ENCODE peak calls at places on chromosome 2, in five cellular contexts. One of them, this sample, is unnamed.

GRCh38 chr2:7999683-8000476 is 682.0 kb upstream of the ID2 start:
- DNase-seq in foreskin fibroblast: peak; percentile 22
- DNase-seq in NCI-H460: no peak
- DNase-seq in central memory CD4-positive, alpha-beta T cell: no peak
- DNase-seq in cardiac muscle cell: no peak
- DNase-seq in this sample: no peak

GRCh38 chr2:46260305-46260704 is 36.9 kb upstream of the EPAS1 start:
- DNase-seq in foreskin fibroblast: peak; percentile 31
- DNase-seq in NCI-H460: no peak
- DNase-seq in central memory CD4-positive, alpha-beta T cell: no peak
- DNase-seq in cardiac muscle cell: no peak
- DNase-seq in this sample: no peak

GRCh38 chr2:9168851-9169250 is 37.8 kb upstream of the ASAP2 start:
- DNase-seq in foreskin fibroblast: no peak
- DNase-seq in NCI-H460: no peak
- DNase-seq in central memory CD4-positive, alpha-beta T cell: no peak
- DNase-seq in cardiac muscle cell: no peak
- DNase-seq in this sample: peak; percentile 89

GRCh38 chr2:214361116-214361515 is 49.7 kb upstream of the VWC2L start:
- DNase-seq in foreskin fibroblast: no peak
- DNase-seq in NCI-H460: no peak
- DNase-seq in central memory CD4-positive, alpha-beta T cell: no peak
- DNase-seq in cardiac muscle cell: no peak
- DNase-seq in this sample: no peak

GRCh38 chr2:176149484-176150337 is 1.6 kb upstream of the HOXD4 start:
- DNase-seq in foreskin fibroblast: no peak
- DNase-seq in NCI-H460: no peak
- DNase-seq in central memory CD4-positive, alpha-beta T cell: no peak
- DNase-seq in cardiac muscle cell: no peak
- DNase-seq in this sample: peak; percentile 57

GRCh38 chr2:172066394-172066863 is 18.9 kb upstream of the DLX1 start:
- DNase-seq in foreskin fibroblast: no peak
- DNase-seq in NCI-H460: no peak
- DNase-seq in central memory CD4-positive, alpha-beta T cell: no peak
- DNase-seq in cardiac muscle cell: no peak
- DNase-seq in this sample: no peak

GRCh38 chr2:47617028-47617427 is 165.9 kb upstream of the MSH6 start:
- DNase-seq in foreskin fibroblast: no peak
- DNase-seq in NCI-H460: no peak
- DNase-seq in central memory CD4-positive, alpha-beta T cell: no peak
- DNase-seq in cardiac muscle cell: no peak
- DNase-seq in this sample: no peak

GRCh38 chr2:232085826-232086425 is 124.4 kb downstream of the DIS3L2 start:
- DNase-seq in foreskin fibroblast: no peak
- DNase-seq in NCI-H460: no peak
- DNase-seq in central memory CD4-positive, alpha-beta T cell: no peak
- DNase-seq in cardiac muscle cell: no peak
- DNase-seq in this sample: no peak

GRCh38 chr2:73112913-73113633 is at the start of gene RAB11FIP5:
- DNase-seq in foreskin fibroblast: peak; percentile 93
- DNase-seq in NCI-H460: peak; percentile 64
- DNase-seq in central memory CD4-positive, alpha-beta T cell: peak; percentile 82
- DNase-seq in cardiac muscle cell: peak; percentile 81
- DNase-seq in this sample: peak; percentile 82

GRCh38 chr2:233012301-233012971 is 620 bp downstream of the NGEF start:
- DNase-seq in foreskin fibroblast: no peak
- DNase-seq in NCI-H460: no peak
- DNase-seq in central memory CD4-positive, alpha-beta T cell: no peak
- DNase-seq in cardiac muscle cell: no peak
- DNase-seq in this sample: peak; percentile 50

GRCh38 chr2:166494140-166494544 is at the start of gene SCN7A:
- DNase-seq in foreskin fibroblast: peak; percentile 77
- DNase-seq in NCI-H460: no peak
- DNase-seq in central memory CD4-positive, alpha-beta T cell: no peak
- DNase-seq in cardiac muscle cell: peak; percentile 60
- DNase-seq in this sample: peak; percentile 91

GRCh38 chr2:667332-668000 is 9.7 kb downstream of the TMEM18 start:
- DNase-seq in foreskin fibroblast: peak; percentile 86
- DNase-seq in NCI-H460: peak; percentile 40
- DNase-seq in central memory CD4-positive, alpha-beta T cell: no peak
- DNase-seq in cardiac muscle cell: no peak
- DNase-seq in this sample: no peak

GRCh38 chr2:20391951-20392699 is 41.5 kb upstream of the PUM2 start:
- DNase-seq in foreskin fibroblast: no peak
- DNase-seq in NCI-H460: no peak
- DNase-seq in central memory CD4-positive, alpha-beta T cell: no peak
- DNase-seq in cardiac muscle cell: no peak
- DNase-seq in this sample: peak; percentile 76

GRCh38 chr2:240041363-240041762 is 11.1 kb upstream of the OR6B2 start:
- DNase-seq in foreskin fibroblast: no peak
- DNase-seq in NCI-H460: no peak
- DNase-seq in central memory CD4-positive, alpha-beta T cell: no peak
- DNase-seq in cardiac muscle cell: no peak
- DNase-seq in this sample: no peak

This sample was measured in islet precursor cell.